ENCODE peak calls at places on chromosomes 6 and 20, in five cellular contexts. V is fibroblast of lung, D is small intestine, H is IMR-90, J is heart right ventricle. Q is an unnamed sample. For H3K36me3, the result is how much of the 10 kb centered on the place peaks cover.

GRCh38 chr6:144406796-144407195 is 121.7 kb downstream of the UTRN start:
- DNase-seq in D (no peak), H (no peak), V (no peak), J (no peak), Q (no peak)

GRCh38 chr6:160400426-160400825 is 52.2 kb downstream of the SLC22A3 start:
- DNase-seq in J (no peak), H (no peak), D (peak), V (peak), Q (no peak)

GRCh38 chr6:144350176-144350575 is 65.0 kb downstream of the UTRN start:
- DNase-seq in V (no peak), J (no peak), H (no peak), D (no peak), Q (no peak)

GRCh38 chr6:18496462-18496861 is 109.3 kb downstream of the RNF144B start:
- DNase-seq in D (no peak), V (peak), J (no peak), H (peak), Q (no peak)

GRCh38 chr6:7424967-7425807 is 35.6 kb downstream of the RIOK1 start:
- DNase-seq in J (peak), H (peak), D (peak), V (peak), Q (no peak)

GRCh38 chr6:130159876-130160415 is 62.8 kb downstream of the SAMD3 start:
- DNase-seq in H (no peak), D (no peak), V (peak), J (no peak), Q (no peak)

GRCh38 chr6:31769684-31770371 is 7.3 kb downstream of the VWA7 start:
- DNase-seq in H (peak), D (peak), J (peak), V (no peak), Q (peak)

GRCh38 chr6:66328181-66328580 is 621.2 kb upstream of the EYS start:
- DNase-seq in D (no peak), V (peak), J (no peak), H (no peak), Q (no peak)

GRCh38 chr6:41560440-41561192 is 14.4 kb downstream of the FOXP4 start:
- DNase-seq in V (peak), J (peak), D (peak), H (no peak), Q (no peak)

GRCh38 chr20:16526433-16527380 is 46.5 kb downstream of the KIF16B start:
- DNase-seq in H (peak), J (no peak), V (no peak), D (no peak), Q (no peak)

GRCh38 chr6:128903715-128904114 is 20.8 kb downstream of the LAMA2 start:
- DNase-seq in H (no peak), J (no peak), D (no peak), V (no peak), Q (no peak)

GRCh38 chr6:47242483-47243386 is 67.0 kb downstream of the TNFRSF21 start:
- DNase-seq in D (peak), J (peak), V (peak), H (peak), Q (peak)

GRCh38 chr20:16518068-16518783 is 55.0 kb downstream of the KIF16B start:
- DNase-seq in J (no peak), V (peak), D (peak), H (peak), Q (no peak)

GRCh38 chr6:38509713-38510112 is 130.0 kb downstream of the BTBD9 start:
- DNase-seq in H (peak), D (no peak), J (no peak), V (peak), Q (no peak)

GRCh38 chr6:16759646-16760535 is 1.4 kb downstream of the ATXN1 start:
- DNase-seq in D (peak), J (peak), V (peak), H (peak), Q (peak)

GRCh38 chr6:47484616-47485015 is 7.0 kb downstream of the CD2AP start:
- DNase-seq in D (no peak), H (peak), V (peak), J (no peak), Q (no peak)

GRCh38 chr6:154457881-154458284 is 52.6 kb downstream of the CNKSR3 start:
- DNase-seq in D (no peak), H (no peak), J (no peak), V (no peak), Q (no peak)

GRCh38 chr6:157550114-157550989 is 169.4 kb downstream of the ZDHHC14 start:
- DNase-seq in H (no peak), V (no peak), J (no peak), D (peak), Q (no peak)

GRCh38 chr6:155311076-155311475 is 3.2 kb downstream of the TFB1M start:
- DNase-seq in H (peak), V (peak), J (no peak), D (no peak), Q (no peak)

GRCh38 chr6:162963861-162964260 is 236.1 kb downstream of the PACRG start:
- DNase-seq in V (no peak), H (no peak), J (no peak), D (no peak), Q (no peak)

GRCh38 chr6:134422426-134423231 is 104.7 kb upstream of the SGK1 start:
- DNase-seq in H (peak), D (no peak), J (no peak), V (peak), Q (no peak)

GRCh38 chr20:38173237-38174156 is 8.4 kb upstream of the TGM2 start:
- DNase-seq in V (peak), J (peak), D (peak), H (peak), Q (peak)

GRCh38 chr6:130409394-130410095 is 43.7 kb downstream of the TMEM200A start:
- DNase-seq in V (no peak), J (no peak), D (no peak), H (peak), Q (no peak)

GRCh38 chr6:43951756-43952675 is 175.2 kb downstream of the MRPL14 start:
- DNase-seq in D (no peak), H (no peak), J (no peak), V (no peak), Q (no peak)

GRCh38 chr6:145960918-145961604 is 3.1 kb downstream of the SHPRH start:
- DNase-seq in V (peak), H (peak), J (no peak), D (no peak), Q (no peak)

GRCh38 chr6:148146717-148147116 is 195.9 kb upstream of the SASH1 start:
- DNase-seq in J (no peak), D (no peak), H (peak), V (peak), Q (no peak)

GRCh38 chr6:148142821-148143220 is 199.8 kb upstream of the SASH1 start:
- DNase-seq in J (no peak), H (no peak), V (no peak), D (no peak), Q (no peak)

GRCh38 chr6:148143771-148144170 is 198.9 kb upstream of the SASH1 start:
- DNase-seq in D (no peak), H (no peak), J (no peak), V (no peak), Q (no peak)

GRCh38 chr6:148147431-148147830 is 195.2 kb upstream of the SASH1 start:
- DNase-seq in V (no peak), J (no peak), H (no peak), D (no peak), Q (no peak)

GRCh38 chr6:148144917-148145521 is 197.6 kb upstream of the SASH1 start:
- DNase-seq in H (peak), V (peak), D (peak), J (peak), Q (peak)
- H3K4me3 ChIP-seq in H (no peak), V (no peak), D (no peak), J (no peak), Q (no peak)

DNA sequence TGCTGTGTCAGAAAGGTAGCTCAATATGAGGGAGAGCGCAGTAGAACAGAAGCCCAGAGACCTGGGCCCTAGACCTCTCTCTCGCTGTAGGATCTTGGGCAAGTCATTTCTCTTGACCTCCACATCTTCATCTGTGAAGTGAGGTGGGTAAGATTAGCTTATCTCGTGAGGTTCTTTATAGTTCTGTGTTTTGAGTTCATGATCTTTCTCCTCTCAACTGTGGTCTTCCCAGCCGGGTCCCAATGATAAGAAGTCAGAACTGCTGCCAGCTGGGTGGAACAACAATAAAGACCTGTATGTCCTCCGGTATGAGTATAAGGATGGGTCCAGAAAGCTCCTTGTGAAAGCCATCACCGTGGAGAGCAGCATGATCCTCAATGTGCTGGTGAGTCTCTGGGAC is 6.9 kb downstream of the PSMF1 start:
- DNase-seq in H (no peak), J (no peak), V (no peak), D (no peak), Q (no peak)
- H3K36me3 ChIP-seq in H (under half), J (under half), V (under half), D (under half), Q (under half)

GRCh38 chr20:31869673-31869941 is 720 bp downstream of the DUSP15 start:
- DNase-seq in H (no peak), D (no peak), V (no peak), J (no peak), Q (no peak)

GRCh38 chr20:31870703-31871601 is 518 bp downstream of the TTLL9 start:
- DNase-seq in V (no peak), H (no peak), J (no peak), D (peak), Q (no peak)

GRCh38 chr20:31867011-31867410 is 3.3 kb downstream of the DUSP15 start:
- DNase-seq in J (no peak), V (no peak), H (no peak), D (no peak), Q (no peak)

GRCh38 chr20:31869942-31870702 is at the start of the genes DUSP15 and TTLL9:
- DNase-seq in V (no peak), J (peak), D (peak), H (no peak), Q (peak)

GRCh38 chr20:31868853-31869672 is 1.3 kb downstream of the DUSP15 start:
- DNase-seq in H (no peak), J (no peak), V (no peak), D (no peak), Q (no peak)
- H3K4me3 ChIP-seq in H (no peak), J (peak), V (no peak), D (no peak), Q (no peak)

GRCh38 chr20:47236639-47236900 is 119.9 kb downstream of the ZMYND8 start:
- DNase-seq in D (no peak), H (no peak), V (no peak), J (no peak), Q (no peak)
- H3K36me3 ChIP-seq in D (under half), H (under half), V (under half), J (under half), Q (under half)

DNA sequence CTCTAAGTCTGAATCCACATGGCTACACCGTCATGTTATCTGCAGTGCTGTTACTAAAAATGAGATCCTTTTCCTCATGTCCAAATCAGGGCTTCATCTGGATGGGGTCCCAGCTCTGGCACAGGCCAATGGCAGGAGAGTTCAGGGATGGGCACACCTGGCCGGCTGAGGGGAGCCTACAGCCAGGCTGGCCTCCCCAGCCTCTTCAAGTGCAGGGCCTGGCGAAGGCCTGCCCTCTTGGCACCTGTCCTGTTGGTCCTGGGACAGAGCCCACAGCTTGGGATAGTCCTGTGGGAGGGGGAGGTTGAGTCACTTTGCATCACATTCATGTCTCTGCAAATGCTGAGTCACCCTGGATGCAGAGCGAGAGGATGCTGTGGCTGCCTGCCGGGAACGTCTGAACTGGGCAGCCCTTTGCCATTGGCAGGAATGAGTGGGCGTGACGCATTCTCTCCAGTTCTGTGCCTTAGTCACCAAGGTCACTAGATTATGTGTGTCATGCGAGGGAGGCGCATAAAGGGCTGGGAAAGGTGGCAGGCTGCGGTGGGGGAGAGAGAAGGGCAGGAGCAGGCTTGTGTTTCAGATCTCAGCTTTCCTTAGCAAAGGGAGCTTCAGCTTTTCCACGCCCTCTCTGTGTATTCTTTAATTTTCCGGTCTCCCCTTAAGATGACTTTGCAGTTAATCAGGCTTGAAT is 223.2 kb upstream of the ECI2 start:
- DNase-seq in V (peak), J (peak), D (peak), H (peak), Q (peak)
- H3K4me3 ChIP-seq in V (peak), J (peak), D (no peak), H (no peak), Q (no peak)

GRCh38 chr20:4871486-4871885 is 129.8 kb downstream of the SLC23A2 start:
- DNase-seq in D (peak), H (no peak), J (no peak), V (no peak), Q (no peak)

GRCh38 chr20:4875578-4876067 is 125.7 kb downstream of the SLC23A2 start:
- DNase-seq in H (no peak), V (no peak), D (peak), J (no peak), Q (no peak)

GRCh38 chr20:4870906-4871305 is 130.4 kb downstream of the SLC23A2 start:
- DNase-seq in J (no peak), H (no peak), V (no peak), D (no peak), Q (no peak)

GRCh38 chr20:4876301-4876700 is 125.0 kb downstream of the SLC23A2 start:
- DNase-seq in H (no peak), J (no peak), D (no peak), V (no peak), Q (no peak)

DNA sequence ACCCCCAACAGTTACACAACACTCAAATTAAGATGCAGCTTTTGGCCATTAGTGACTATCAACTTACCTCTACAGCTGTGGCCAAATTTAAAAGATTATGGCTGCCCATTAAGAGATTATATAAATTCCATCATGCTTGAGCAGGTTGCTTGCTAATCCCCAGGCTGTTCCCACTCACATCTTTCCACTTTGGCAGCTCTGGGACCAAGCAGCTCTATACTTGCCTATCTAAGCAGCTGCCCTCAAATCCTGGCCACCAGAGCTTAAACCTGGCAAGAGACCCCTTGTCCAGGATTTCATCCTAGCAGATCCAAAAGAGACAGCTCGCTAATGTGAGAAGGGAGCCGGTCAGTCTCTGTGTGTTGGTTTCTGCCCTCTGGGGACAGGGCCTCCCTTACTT is 127.9 kb downstream of the SLC23A2 start:
- DNase-seq in H (no peak), J (no peak), V (no peak), D (no peak), Q (no peak)
- H3K36me3 ChIP-seq in H (under half), J (under half), V (under half), D (under half), Q (under half)

DNA sequence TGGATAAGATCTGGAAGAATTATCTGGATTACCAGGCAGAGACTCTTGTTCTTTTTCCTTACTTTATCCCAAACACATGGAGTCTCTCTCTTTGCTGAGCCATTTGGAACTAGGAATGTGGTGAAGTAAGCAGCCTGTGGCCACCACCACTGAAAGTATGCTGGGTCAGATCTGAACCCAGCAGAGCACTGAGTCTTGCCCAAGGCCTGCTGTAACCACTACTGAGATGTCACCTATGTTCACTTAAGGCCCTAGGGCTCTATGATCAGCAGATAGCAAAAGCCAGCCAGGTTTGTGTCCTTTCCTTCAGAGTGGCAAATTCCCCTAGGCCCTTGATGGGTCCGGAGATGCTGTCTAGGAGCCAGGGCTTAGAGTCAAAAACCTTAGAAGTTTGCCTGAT is 103.3 kb upstream of the PLN start:
- DNase-seq in J (no peak), V (no peak), H (no peak), D (no peak), Q (no peak)
- H3K4me3 ChIP-seq in J (no peak), V (no peak), H (no peak), D (no peak), Q (no peak)

DNA sequence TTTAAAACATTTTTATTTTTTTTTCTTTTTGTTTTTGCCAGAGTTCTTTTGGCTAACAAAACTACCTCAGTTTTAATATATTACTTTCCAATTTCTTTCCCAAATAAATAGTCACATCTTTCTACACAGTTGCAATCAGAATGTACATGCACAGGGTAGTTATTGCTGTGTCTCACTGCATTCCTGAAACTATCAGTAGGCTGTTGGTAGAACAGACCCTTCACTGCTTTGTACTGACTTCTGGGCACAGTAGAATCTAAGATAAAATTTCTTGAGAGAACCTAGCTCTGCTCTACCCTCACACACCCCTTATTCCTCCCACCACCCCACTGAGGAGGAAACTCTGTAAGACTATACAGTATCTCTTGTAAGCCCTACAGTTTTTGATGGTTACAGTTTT is 19.9 kb downstream of the TPX2 start:
- DNase-seq in J (no peak), D (no peak), V (no peak), H (no peak), Q (no peak)
- H3K36me3 ChIP-seq in J (under half), D (under half), V (under half), H (under half), Q (under half)

Q was measured in aorta.